ENCODE peak calls at places on chromosomes 12 and 14, in nine cellular contexts. One of them, this sample, is unnamed.

GRCh38 chr14:96104469-96105057 is 65.4 kb downstream of the C14orf132 start:
- DNase-seq in astrocyte of the spinal cord: peak; percentile 93
- DNase-seq in HL-60: no peak
- DNase-seq in MM.1S: peak; percentile 76
- DNase-seq in body of pancreas: peak; percentile 80
- DNase-seq in BJ: peak; percentile 98
- DNase-seq in fibroblast of mammary gland: peak; percentile 100
- DNase-seq in mucosa of descending colon: peak; percentile 81
- DNase-seq in ovary: peak; percentile 65
- DNase-seq in this sample: peak; percentile 51

GRCh38 chr14:44889600-44890479 is 71.9 kb downstream of the KLHL28 start:
- DNase-seq in ovary: no peak
- DNase-seq in HL-60: no peak
- DNase-seq in fibroblast of mammary gland: no peak
- DNase-seq in body of pancreas: no peak
- DNase-seq in MM.1S: no peak
- DNase-seq in astrocyte of the spinal cord: no peak
- DNase-seq in mucosa of descending colon: no peak
- DNase-seq in BJ: no peak
- DNase-seq in this sample: no peak

GRCh38 chr12:66189476-66189823 is 436 bp downstream of the IRAK3 start:
- DNase-seq in fibroblast of mammary gland: peak; percentile 24
- DNase-seq in HL-60: peak; percentile 24
- DNase-seq in ovary: no peak
- DNase-seq in BJ: no peak
- DNase-seq in body of pancreas: no peak
- DNase-seq in mucosa of descending colon: peak; percentile 9
- DNase-seq in astrocyte of the spinal cord: no peak
- DNase-seq in MM.1S: no peak
- DNase-seq in this sample: no peak

GRCh38 chr12:79681008-79681590 is 9.7 kb downstream of the PAWR start:
- DNase-seq in BJ: no peak
- DNase-seq in ovary: no peak
- DNase-seq in body of pancreas: no peak
- DNase-seq in fibroblast of mammary gland: peak; percentile 76
- DNase-seq in mucosa of descending colon: no peak
- DNase-seq in astrocyte of the spinal cord: peak; percentile 71
- DNase-seq in MM.1S: no peak
- DNase-seq in HL-60: no peak
- DNase-seq in this sample: no peak

GRCh38 chr12:13794706-13795105 is 186.7 kb downstream of the GRIN2B start:
- DNase-seq in body of pancreas: no peak
- DNase-seq in HL-60: no peak
- DNase-seq in MM.1S: no peak
- DNase-seq in mucosa of descending colon: no peak
- DNase-seq in fibroblast of mammary gland: no peak
- DNase-seq in BJ: no peak
- DNase-seq in ovary: no peak
- DNase-seq in astrocyte of the spinal cord: no peak
- DNase-seq in this sample: no peak

GRCh38 chr14:46573518-46573917 is 78.1 kb downstream of the RPL10L start:
- DNase-seq in HL-60: no peak
- DNase-seq in ovary: no peak
- DNase-seq in MM.1S: no peak
- DNase-seq in BJ: no peak
- DNase-seq in astrocyte of the spinal cord: no peak
- DNase-seq in fibroblast of mammary gland: no peak
- DNase-seq in mucosa of descending colon: no peak
- DNase-seq in body of pancreas: no peak
- DNase-seq in this sample: no peak

GRCh38 chr12:111434680-111435338 is 29.1 kb downstream of the SH2B3 start:
- DNase-seq in mucosa of descending colon: peak; percentile 73
- DNase-seq in astrocyte of the spinal cord: peak; percentile 60
- DNase-seq in body of pancreas: peak; percentile 59
- DNase-seq in HL-60: peak; percentile 60
- DNase-seq in BJ: no peak
- DNase-seq in MM.1S: peak; percentile 66
- DNase-seq in fibroblast of mammary gland: peak; percentile 77
- DNase-seq in ovary: peak; percentile 81
- DNase-seq in this sample: no peak

GRCh38 chr14:22671622-22672021 is 27.5 kb upstream of the OR6J1 start:
- DNase-seq in body of pancreas: no peak
- DNase-seq in HL-60: no peak
- DNase-seq in MM.1S: no peak
- DNase-seq in fibroblast of mammary gland: peak; percentile 19
- DNase-seq in ovary: no peak
- DNase-seq in astrocyte of the spinal cord: no peak
- DNase-seq in BJ: no peak
- DNase-seq in mucosa of descending colon: no peak
- DNase-seq in this sample: no peak

GRCh38 chr12:1657616-1658167 is 28.7 kb downstream of the WNT5B start:
- DNase-seq in fibroblast of mammary gland: no peak
- DNase-seq in mucosa of descending colon: no peak
- DNase-seq in ovary: no peak
- DNase-seq in body of pancreas: no peak
- DNase-seq in HL-60: no peak
- DNase-seq in MM.1S: no peak
- DNase-seq in BJ: no peak
- DNase-seq in astrocyte of the spinal cord: no peak
- DNase-seq in this sample: no peak

GRCh38 chr12:64102339-64102738 is 119.8 kb downstream of the KICS2 start:
- DNase-seq in HL-60: no peak
- DNase-seq in fibroblast of mammary gland: peak; percentile 87
- DNase-seq in astrocyte of the spinal cord: peak; percentile 72
- DNase-seq in mucosa of descending colon: no peak
- DNase-seq in BJ: no peak
- DNase-seq in body of pancreas: no peak
- DNase-seq in ovary: no peak
- DNase-seq in MM.1S: no peak
- DNase-seq in this sample: no peak

GRCh38 chr12:24078318-24078765 is 128.9 kb upstream of the SOX5 start:
- DNase-seq in MM.1S: no peak
- DNase-seq in mucosa of descending colon: no peak
- DNase-seq in astrocyte of the spinal cord: no peak
- DNase-seq in ovary: no peak
- DNase-seq in body of pancreas: no peak
- DNase-seq in BJ: no peak
- DNase-seq in fibroblast of mammary gland: peak; percentile 28
- DNase-seq in HL-60: no peak
- DNase-seq in this sample: no peak

GRCh38 chr12:46964496-46965098 is 114.8 kb upstream of the PCED1B start:
- DNase-seq in MM.1S: no peak
- DNase-seq in HL-60: no peak
- DNase-seq in fibroblast of mammary gland: peak; percentile 29
- DNase-seq in body of pancreas: no peak
- DNase-seq in ovary: no peak
- DNase-seq in BJ: no peak
- DNase-seq in astrocyte of the spinal cord: peak; percentile 32
- DNase-seq in mucosa of descending colon: no peak
- DNase-seq in this sample: peak; percentile 24

GRCh38 chr14:69993326-69993725 is 114.1 kb downstream of the SMOC1 start:
- DNase-seq in astrocyte of the spinal cord: no peak
- DNase-seq in BJ: no peak
- DNase-seq in HL-60: no peak
- DNase-seq in mucosa of descending colon: no peak
- DNase-seq in MM.1S: no peak
- DNase-seq in body of pancreas: no peak
- DNase-seq in ovary: no peak
- DNase-seq in fibroblast of mammary gland: no peak
- DNase-seq in this sample: no peak

GRCh38 chr12:64714551-64714968 is 44.6 kb downstream of the GNS start:
- DNase-seq in mucosa of descending colon: no peak
- DNase-seq in ovary: no peak
- DNase-seq in astrocyte of the spinal cord: no peak
- DNase-seq in HL-60: peak; percentile 45
- DNase-seq in MM.1S: no peak
- DNase-seq in body of pancreas: no peak
- DNase-seq in fibroblast of mammary gland: no peak
- DNase-seq in BJ: no peak
- DNase-seq in this sample: no peak

GRCh38 chr12:49089831-49090773 is 4.5 kb downstream of the DHH start:
- DNase-seq in astrocyte of the spinal cord: peak; percentile 59
- DNase-seq in HL-60: peak; percentile 42
- DNase-seq in MM.1S: peak; percentile 28
- DNase-seq in BJ: no peak
- DNase-seq in body of pancreas: peak; percentile 18
- DNase-seq in ovary: peak; percentile 55
- DNase-seq in fibroblast of mammary gland: peak; percentile 43
- DNase-seq in mucosa of descending colon: no peak
- DNase-seq in this sample: no peak
- TF ChIP-seq CTCF in astrocyte of the spinal cord: peak; percentile 34
- TF ChIP-seq CTCF in HL-60: peak; percentile 29
- TF ChIP-seq CTCF in MM.1S: peak; percentile 33
- TF ChIP-seq CTCF in BJ: peak; percentile 28
- TF ChIP-seq CTCF in body of pancreas: no peak
- TF ChIP-seq CTCF in ovary: no peak
- TF ChIP-seq CTCF in fibroblast of mammary gland: no peak
- TF ChIP-seq CTCF in mucosa of descending colon: no peak
- TF ChIP-seq CTCF in this sample: peak; percentile 40

GRCh38 chr12:120367252-120367923 is 1.6 kb downstream of the MSI1 start:
- DNase-seq in fibroblast of mammary gland: no peak
- DNase-seq in BJ: no peak
- DNase-seq in astrocyte of the spinal cord: no peak
- DNase-seq in mucosa of descending colon: peak; percentile 49
- DNase-seq in HL-60: no peak
- DNase-seq in ovary: no peak
- DNase-seq in MM.1S: no peak
- DNase-seq in body of pancreas: peak; percentile 43
- DNase-seq in this sample: no peak

GRCh38 chr12:120365675-120366340 is 3.2 kb downstream of the MSI1 start:
- DNase-seq in MM.1S: no peak
- DNase-seq in fibroblast of mammary gland: no peak
- DNase-seq in HL-60: no peak
- DNase-seq in ovary: no peak
- DNase-seq in BJ: no peak
- DNase-seq in astrocyte of the spinal cord: no peak
- DNase-seq in mucosa of descending colon: peak; percentile 73
- DNase-seq in body of pancreas: peak; percentile 68
- DNase-seq in this sample: no peak

GRCh38 chr12:120366341-120366705 is 2.6 kb downstream of the MSI1 start:
- DNase-seq in ovary: no peak
- DNase-seq in mucosa of descending colon: no peak
- DNase-seq in MM.1S: no peak
- DNase-seq in astrocyte of the spinal cord: no peak
- DNase-seq in HL-60: no peak
- DNase-seq in fibroblast of mammary gland: no peak
- DNase-seq in BJ: no peak
- DNase-seq in body of pancreas: no peak
- DNase-seq in this sample: no peak

GRCh38 chr12:120367924-120368788 is 808 bp downstream of the MSI1 start:
- DNase-seq in astrocyte of the spinal cord: no peak
- DNase-seq in ovary: peak; percentile 32
- DNase-seq in fibroblast of mammary gland: peak; percentile 34
- DNase-seq in HL-60: no peak
- DNase-seq in mucosa of descending colon: no peak
- DNase-seq in BJ: no peak
- DNase-seq in MM.1S: no peak
- DNase-seq in body of pancreas: no peak
- DNase-seq in this sample: no peak

DNA sequence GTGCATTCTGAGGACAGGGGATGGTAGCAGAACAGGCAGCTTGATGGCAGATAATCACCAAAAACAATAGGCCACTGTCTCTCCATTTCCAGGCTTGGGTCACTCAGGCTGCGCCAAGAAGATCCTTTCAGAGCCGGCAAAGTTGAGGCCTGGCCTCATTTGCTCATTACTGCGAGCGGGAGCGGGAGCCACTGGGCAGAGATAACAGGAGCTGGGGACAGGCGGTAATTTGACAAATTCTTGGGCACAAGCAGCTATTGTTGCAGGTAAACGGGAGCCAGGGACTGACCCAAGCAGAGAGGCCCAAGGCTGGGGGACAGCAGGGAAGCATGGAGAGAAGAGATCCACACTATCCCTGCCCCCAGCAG is 2.1 kb downstream of the MSI1 start:
- DNase-seq in ovary: no peak
- DNase-seq in BJ: no peak
- DNase-seq in fibroblast of mammary gland: no peak
- DNase-seq in MM.1S: no peak
- DNase-seq in astrocyte of the spinal cord: no peak
- DNase-seq in body of pancreas: no peak
- DNase-seq in mucosa of descending colon: no peak
- DNase-seq in HL-60: no peak
- DNase-seq in this sample: no peak
- H3K4me3 ChIP-seq in ovary: no peak overlapping the region
- H3K4me3 ChIP-seq in BJ: no peak overlapping the region
- H3K4me3 ChIP-seq in fibroblast of mammary gland: no peak overlapping the region
- H3K4me3 ChIP-seq in MM.1S: no peak overlapping the region
- H3K4me3 ChIP-seq in astrocyte of the spinal cord: no peak overlapping the region
- H3K4me3 ChIP-seq in body of pancreas: no peak overlapping the region
- H3K4me3 ChIP-seq in mucosa of descending colon: no peak overlapping the region
- H3K4me3 ChIP-seq in HL-60: no peak overlapping the region
- H3K4me3 ChIP-seq in this sample: no peak overlapping the region

DNA sequence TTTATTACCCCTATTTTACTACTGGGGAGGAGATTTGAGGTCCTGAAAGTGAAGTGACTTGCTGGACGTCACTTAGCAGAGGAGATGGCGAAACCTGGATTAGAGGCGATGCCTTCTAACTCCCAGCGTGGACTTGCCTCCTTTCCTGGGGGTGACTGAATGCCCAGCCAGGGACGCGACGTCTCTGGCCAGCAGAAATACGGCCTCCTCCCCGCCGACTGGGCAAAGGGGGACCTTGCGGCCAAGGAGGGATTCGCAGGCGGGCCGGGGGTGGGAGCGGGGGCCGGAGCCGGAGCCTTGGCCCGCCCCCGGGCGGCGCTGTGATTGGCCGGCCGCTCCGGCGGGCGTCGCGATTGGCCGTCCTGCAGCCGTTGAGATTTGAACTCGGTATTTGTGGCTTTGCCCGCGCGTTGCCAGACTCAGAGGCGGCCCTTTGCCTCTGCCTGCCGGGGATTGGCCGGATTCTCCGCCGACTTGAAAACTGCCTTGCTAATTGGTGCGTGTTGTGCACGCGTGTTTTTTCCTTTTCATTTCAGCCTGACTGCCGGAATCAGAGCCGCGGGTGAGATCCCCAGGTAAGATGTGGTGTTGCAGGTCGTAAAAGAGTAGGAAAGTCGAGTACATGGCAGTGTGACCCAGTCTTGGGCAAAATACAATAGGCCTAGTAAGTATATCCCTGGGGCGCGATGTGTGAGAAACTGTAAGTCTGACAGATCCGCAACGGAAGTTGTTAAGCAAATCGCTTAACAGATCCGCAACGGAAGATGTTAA is at the start of gene NCAPD2:
- DNase-seq in fibroblast of mammary gland: peak; percentile 93
- DNase-seq in body of pancreas: peak; percentile 92
- DNase-seq in BJ: peak; percentile 80
- DNase-seq in MM.1S: peak; percentile 97
- DNase-seq in mucosa of descending colon: peak; percentile 95
- DNase-seq in astrocyte of the spinal cord: peak; percentile 98
- DNase-seq in ovary: peak; percentile 92
- DNase-seq in HL-60: peak; percentile 99
- DNase-seq in this sample: peak; percentile 89
- TF ChIP-seq CTCF in fibroblast of mammary gland: no peak
- TF ChIP-seq CTCF in body of pancreas: no peak
- TF ChIP-seq CTCF in BJ: peak; percentile 33
- TF ChIP-seq CTCF in MM.1S: peak; percentile 12
- TF ChIP-seq CTCF in mucosa of descending colon: peak; percentile 33
- TF ChIP-seq CTCF in astrocyte of the spinal cord: no peak
- TF ChIP-seq CTCF in ovary: peak; percentile 60
- TF ChIP-seq CTCF in HL-60: no peak
- TF ChIP-seq CTCF in this sample: peak; percentile 17

GRCh38 chr12:122523846-122524718 is 2.7 kb downstream of the RSRC2 start:
- DNase-seq in BJ: no peak
- DNase-seq in body of pancreas: no peak
- DNase-seq in mucosa of descending colon: no peak
- DNase-seq in fibroblast of mammary gland: no peak
- DNase-seq in astrocyte of the spinal cord: no peak
- DNase-seq in ovary: no peak
- DNase-seq in HL-60: no peak
- DNase-seq in MM.1S: no peak
- DNase-seq in this sample: no peak
- H3K4me3 ChIP-seq in BJ: peak overlapping the region; percentile 54
- H3K4me3 ChIP-seq in body of pancreas: no peak overlapping the region
- H3K4me3 ChIP-seq in mucosa of descending colon: no peak overlapping the region
- H3K4me3 ChIP-seq in fibroblast of mammary gland: peak overlapping the region; percentile 52
- H3K4me3 ChIP-seq in astrocyte of the spinal cord: peak overlapping the region; percentile 58
- H3K4me3 ChIP-seq in ovary: peak overlapping the region; percentile 84
- H3K4me3 ChIP-seq in HL-60: peak overlapping the region; percentile 60
- H3K4me3 ChIP-seq in MM.1S: peak overlapping the region; percentile 54
- H3K4me3 ChIP-seq in this sample: peak overlapping the region; percentile 94

This sample was measured in astrocyte of the cerebellum.